ENCODE peak calls at places on chromosomes 3 and 15, in nine cellular contexts. M is ovary; O is esophagus squamous epithelium; S is esophagus muscularis mucosa; E is stomach; A is H9; T is ascending aorta; Z is A549; N is CD8-positive, alpha-beta T cell. L is an unnamed sample. For H3K4me1, the result is how much of the 10 kb centered on the place peaks cover.

GRCh38 chr15:101049856-101050646 is 130.9 kb downstream of the LRRK1 start:
- DNase-seq in E (peak), Z (no peak), N (no peak), T (no peak), S (peak), O (no peak), A (no peak), M (peak), L (peak)

GRCh38 chr15:41870689-41871081 is 23.2 kb downstream of the SPTBN5 start:
- DNase-seq in E (no peak), Z (no peak), T (no peak), O (no peak), A (no peak), N (peak), M (no peak), S (no peak), L (no peak)

GRCh38 chr3:178238179-178238578 is 298.1 kb upstream of the KCNMB2 start:
- DNase-seq in Z (no peak), N (no peak), M (no peak), S (no peak), E (no peak), O (no peak), T (no peak), A (no peak), L (no peak)

GRCh38 chr15:99677540-99678134 is 55.6 kb downstream of the LYSMD4 start:
- DNase-seq in T (no peak), E (no peak), A (no peak), N (no peak), M (no peak), S (no peak), Z (no peak), O (no peak), L (no peak)

GRCh38 chr3:22608093-22608492 is 595.0 kb upstream of the UBE2E2 start:
- DNase-seq in O (no peak), S (no peak), M (no peak), T (no peak), N (no peak), E (no peak), Z (no peak), A (no peak), L (no peak)

GRCh38 chr3:181696641-181697230 is 15.0 kb upstream of the SOX2 start:
- DNase-seq in Z (no peak), A (no peak), T (no peak), N (no peak), M (no peak), O (no peak), S (no peak), E (no peak), L (no peak)

GRCh38 chr3:128787256-128788253 is 61.6 kb downstream of the RAB7A start:
- DNase-seq in T (no peak), A (peak), E (no peak), S (no peak), Z (peak), M (no peak), N (peak), O (no peak), L (no peak)

GRCh38 chr15:92343869-92344643 is 49.6 kb upstream of the ST8SIA2 start:
- DNase-seq in S (no peak), T (no peak), O (no peak), Z (no peak), M (no peak), A (peak), N (no peak), E (no peak), L (peak)

GRCh38 chr3:124883191-124883747 is 3.9 kb downstream of the ITGB5 start:
- DNase-seq in A (no peak), N (no peak), T (no peak), Z (no peak), S (no peak), M (no peak), O (no peak), E (no peak), L (no peak)

GRCh38 chr3:141797819-141798405 is 34.7 kb downstream of the GRK7 start:
- DNase-seq in N (no peak), A (no peak), Z (no peak), O (no peak), T (no peak), M (no peak), E (no peak), S (no peak), L (peak)

GRCh38 chr15:62853114-62853832 is 189.3 kb upstream of the TPM1 start:
- DNase-seq in A (no peak), T (no peak), S (no peak), E (no peak), N (no peak), Z (no peak), M (no peak), O (no peak), L (no peak)

GRCh38 chr3:193701896-193702644 is 109.1 kb downstream of the OPA1 start:
- DNase-seq in S (no peak), O (no peak), N (no peak), E (no peak), Z (no peak), A (no peak), M (no peak), T (no peak), L (no peak)

GRCh38 chr3:41073190-41073589 is 126.1 kb upstream of the CTNNB1 start:
- DNase-seq in A (no peak), T (no peak), O (no peak), E (no peak), M (no peak), S (no peak), Z (no peak), N (no peak), L (no peak)

GRCh38 chr15:86915811-86916331 is 836.2 kb downstream of the AGBL1 start:
- DNase-seq in Z (peak), S (peak), A (peak), N (no peak), T (no peak), M (no peak), O (no peak), E (no peak), L (no peak)

GRCh38 chr3:108342829-108343478 is 46.6 kb downstream of the HHLA2 start:
- DNase-seq in E (no peak), M (no peak), T (no peak), A (no peak), Z (no peak), S (no peak), O (no peak), N (no peak), L (no peak)

GRCh38 chr3:94043285-94043684 is 14.9 kb upstream of the STX19 start:
- DNase-seq in T (no peak), S (no peak), O (no peak), M (no peak), A (no peak), E (no peak), Z (no peak), N (no peak), L (no peak)

GRCh38 chr3:64575211-64575844 is 112.5 kb downstream of the ADAMTS9 start:
- DNase-seq in T (no peak), N (no peak), O (no peak), A (peak), M (no peak), E (no peak), S (no peak), Z (peak), L (no peak)

GRCh38 chr3:2568073-2568671 is 469.5 kb downstream of the CNTN4 start:
- DNase-seq in M (no peak), O (no peak), A (no peak), E (no peak), N (no peak), S (no peak), T (no peak), Z (no peak), L (no peak)

GRCh38 chr3:59563072-59563605 is 513.3 kb upstream of the CFAP20DC start:
- DNase-seq in E (no peak), S (peak), M (no peak), Z (no peak), A (no peak), N (no peak), O (no peak), T (no peak), L (no peak)

GRCh38 chr3:66598168-66598567 is 97.3 kb upstream of the LRIG1 start:
- DNase-seq in Z (no peak), T (no peak), A (no peak), S (no peak), M (no peak), O (no peak), E (no peak), N (no peak), L (no peak)

GRCh38 chr3:127720985-127721384 is 48.2 kb downstream of the ABTB1 start:
- DNase-seq in M (no peak), A (no peak), Z (no peak), T (no peak), N (no peak), E (no peak), S (no peak), O (no peak), L (no peak)

GRCh38 chr3:188624828-188625227 is 470.9 kb downstream of the LPP start:
- DNase-seq in T (no peak), Z (no peak), S (no peak), O (no peak), M (no peak), E (no peak), A (no peak), N (no peak), L (no peak)

GRCh38 chr3:22490747-22491146 is 712.4 kb upstream of the UBE2E2 start:
- DNase-seq in M (no peak), S (no peak), E (no peak), A (no peak), N (no peak), Z (no peak), T (no peak), O (no peak), L (no peak)

GRCh38 chr3:129343643-129344360 is 65.1 kb downstream of the HMCES start:
- DNase-seq in M (no peak), Z (peak), N (peak), O (no peak), A (peak), T (no peak), S (no peak), E (peak), L (peak)

GRCh38 chr15:87764461-87765236 is 491.9 kb downstream of the NTRK3 start:
- DNase-seq in T (no peak), N (no peak), O (no peak), A (no peak), M (no peak), S (no peak), Z (no peak), E (no peak), L (no peak)

GRCh38 chr3:153169793-153170386 is 7.9 kb downstream of the RAP2B start:
- DNase-seq in N (no peak), T (no peak), M (no peak), E (no peak), A (no peak), O (no peak), S (no peak), Z (no peak), L (no peak)

GRCh38 chr3:153176197-153176596 is 14.2 kb downstream of the RAP2B start:
- DNase-seq in S (no peak), N (no peak), E (no peak), T (no peak), A (no peak), Z (no peak), M (no peak), O (no peak), L (no peak)

GRCh38 chr3:153171918-153172317 is 9.9 kb downstream of the RAP2B start:
- DNase-seq in E (no peak), Z (no peak), O (no peak), M (no peak), N (no peak), S (no peak), A (no peak), T (no peak), L (no peak)

GRCh38 chr3:153172796-153173757 is 11.1 kb downstream of the RAP2B start:
- DNase-seq in O (no peak), T (no peak), E (no peak), M (no peak), A (no peak), S (no peak), Z (no peak), N (no peak), L (no peak)

GRCh38 chr3:153173758-153174516 is 11.9 kb downstream of the RAP2B start:
- DNase-seq in A (peak), S (no peak), E (no peak), Z (no peak), T (no peak), M (no peak), N (no peak), O (no peak), L (no peak)
- TF ChIP-seq CTCF in A (peak), S (no peak), E (no peak), Z (peak), T (no peak), M (no peak), N (no peak), O (no peak), L (no peak)

DNA sequence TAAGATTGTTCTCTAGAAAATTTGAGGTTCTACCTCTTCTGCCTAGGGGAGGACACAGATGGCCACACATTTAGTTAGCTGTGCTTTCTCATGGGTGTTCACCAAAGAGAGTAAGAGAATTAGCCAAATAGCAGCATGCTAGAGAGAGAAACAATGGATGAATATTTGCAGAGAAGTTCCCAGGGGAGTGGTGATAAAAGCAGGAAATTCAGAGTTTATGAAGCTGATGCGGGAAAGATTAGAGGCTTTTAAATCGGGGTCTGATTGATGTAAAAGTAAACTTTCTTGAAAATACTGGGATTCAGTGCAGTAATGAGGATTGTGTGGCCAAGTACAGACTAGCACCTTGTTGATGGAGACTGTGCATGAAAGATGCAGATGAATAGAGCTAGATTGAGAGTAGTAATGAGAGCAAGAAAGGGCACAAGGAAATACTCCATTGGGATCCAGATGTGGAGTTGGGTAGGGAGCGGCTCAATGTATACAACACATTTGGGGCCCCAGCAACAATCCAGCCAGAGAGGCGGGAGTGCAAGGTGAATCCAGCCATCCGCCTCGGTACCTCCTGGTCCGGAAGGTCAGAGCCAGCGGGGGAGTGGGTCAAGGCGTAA is 8.8 kb downstream of the ISL2 start:
- DNase-seq in S (no peak), E (no peak), T (no peak), Z (no peak), A (no peak), M (no peak), O (no peak), N (no peak), L (no peak)
- H3K27ac ChIP-seq in S (peak), E (peak), T (no peak), Z (no peak), A (no peak), M (no peak), O (peak), N (no peak), L (no peak)

DNA sequence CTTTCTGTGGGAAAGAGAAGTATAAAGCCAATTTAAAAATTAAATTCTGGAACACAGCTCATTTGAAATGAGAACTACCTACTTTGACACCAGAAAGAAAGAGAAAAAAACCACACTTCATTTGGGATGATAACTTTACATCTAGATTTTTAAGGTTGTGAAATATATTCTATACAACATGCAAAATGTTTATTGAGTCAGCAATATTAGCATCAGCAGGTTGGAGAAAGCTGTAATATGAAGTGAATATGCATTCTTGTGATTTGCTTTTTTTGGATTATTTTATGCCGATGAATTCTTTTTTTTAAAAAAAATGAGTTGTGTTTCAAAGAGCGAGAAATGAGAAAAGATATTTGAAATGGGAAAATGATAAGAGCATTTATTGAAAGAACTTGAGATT is 307.0 kb upstream of the DPPA4 start:
- DNase-seq in M (no peak), T (no peak), O (no peak), Z (no peak), E (no peak), S (no peak), N (no peak), A (no peak), L (no peak)
- H3K4me1 ChIP-seq in M (under half), T (under half), O (under half), Z (under half), E (under half), S (under half), N (under half), A (under half), L (under half)

DNA sequence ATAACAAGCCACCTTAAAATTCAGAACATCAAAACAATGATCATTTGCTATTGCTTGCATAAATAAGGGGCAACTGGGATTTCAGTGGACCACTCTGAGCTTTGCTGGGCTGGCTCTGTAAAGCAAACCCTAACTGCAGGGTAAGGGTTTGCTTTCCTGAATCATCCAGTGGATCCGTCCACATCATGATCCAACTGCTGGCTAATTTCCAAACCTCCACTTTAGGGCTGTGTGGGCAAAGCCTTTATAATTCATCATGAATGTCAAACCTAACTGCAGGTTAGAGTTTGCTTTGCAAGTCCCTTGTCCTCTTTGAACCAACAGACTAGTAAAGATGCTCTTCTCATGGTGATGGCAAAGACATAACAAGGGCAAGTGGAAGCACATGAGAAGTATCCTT is 76.1 kb downstream of the SYNPR start:
- DNase-seq in Z (no peak), E (no peak), O (no peak), A (no peak), S (no peak), N (no peak), M (no peak), T (no peak), L (no peak)
- TF ChIP-seq CTCF in Z (no peak), E (no peak), O (no peak), A (no peak), S (no peak), N (no peak), M (no peak), T (no peak), L (no peak)

DNA sequence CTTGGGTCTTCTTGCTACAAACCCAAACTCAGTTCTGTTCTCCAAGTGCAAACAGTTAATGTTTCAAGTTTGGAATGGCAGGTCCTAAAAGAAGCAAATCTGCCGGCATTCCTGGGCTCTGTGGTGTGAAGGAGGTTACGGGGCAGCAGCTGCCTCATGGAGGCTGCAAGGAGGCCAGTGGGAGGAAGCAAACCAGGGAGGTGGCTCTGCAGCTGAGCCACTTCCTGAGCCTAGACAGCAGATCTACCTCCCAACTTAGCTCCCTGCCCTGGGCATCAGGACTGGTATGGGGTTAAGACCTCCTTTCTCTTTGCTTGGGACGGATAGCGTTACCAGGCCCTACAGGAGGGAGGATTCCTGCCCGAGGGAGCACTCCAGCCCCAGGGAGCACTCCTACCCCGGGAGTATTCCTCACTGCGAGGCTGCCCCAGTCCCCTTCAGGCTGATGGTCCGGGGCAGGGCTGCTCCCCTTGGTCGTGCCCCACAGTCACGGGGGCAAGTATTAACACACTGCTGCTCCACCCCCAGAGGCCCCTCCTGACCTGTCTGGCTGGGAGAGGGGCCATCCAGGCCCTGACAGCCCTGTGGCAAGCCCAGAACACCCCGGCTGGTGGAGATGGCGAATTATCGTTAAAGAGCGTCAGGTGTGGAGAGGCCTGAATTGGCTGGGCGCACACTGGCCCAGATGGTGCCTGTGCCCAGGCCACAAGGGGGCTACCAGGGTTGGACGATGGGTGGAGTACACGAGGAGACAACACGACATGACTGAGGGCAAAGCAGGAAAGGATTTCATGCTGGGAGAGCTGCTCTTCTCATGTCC is 129.9 kb downstream of the ATP10A start:
- DNase-seq in O (no peak), E (no peak), Z (no peak), M (no peak), A (no peak), T (no peak), S (peak), N (no peak), L (no peak)
- H3K27ac ChIP-seq in O (no peak), E (no peak), Z (no peak), M (no peak), A (no peak), T (peak), S (peak), N (no peak), L (no peak)

GRCh38 chr15:85622432-85622831 is 172.3 kb downstream of the KLHL25 start:
- DNase-seq in A (no peak), M (no peak), E (no peak), O (no peak), Z (no peak), N (no peak), T (no peak), S (no peak), L (no peak)
- H3K4me1 ChIP-seq in A (under half), M (under half), E (half or more), O (under half), Z (under half), N (half or more), T (under half), S (half or more), L (half or more)

DNA sequence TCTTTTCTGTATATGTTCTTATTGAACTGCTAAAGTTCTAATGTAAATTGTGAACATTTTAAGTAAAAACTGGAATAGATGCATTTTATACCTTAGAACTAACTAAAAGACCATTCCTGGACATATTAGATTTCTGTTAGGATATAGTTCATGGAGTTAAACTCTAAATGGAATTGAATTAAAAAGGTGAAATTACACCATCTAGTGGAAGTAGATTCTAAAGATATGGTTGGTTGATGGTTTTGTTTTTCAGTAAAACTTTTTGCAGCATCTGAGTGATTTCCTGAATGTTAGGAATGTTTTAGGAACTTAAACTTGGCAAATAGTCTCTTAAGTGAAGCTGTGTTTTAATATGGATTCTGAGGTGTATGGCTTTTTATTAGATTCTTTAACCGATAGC is 96.8 kb downstream of the SLMAP start:
- DNase-seq in Z (peak), A (no peak), S (no peak), M (no peak), O (no peak), E (no peak), N (no peak), T (no peak), L (no peak)
- TF ChIP-seq CTCF in Z (peak), A (peak), S (peak), M (no peak), O (peak), E (peak), N (peak), T (no peak), L (peak)

DNA sequence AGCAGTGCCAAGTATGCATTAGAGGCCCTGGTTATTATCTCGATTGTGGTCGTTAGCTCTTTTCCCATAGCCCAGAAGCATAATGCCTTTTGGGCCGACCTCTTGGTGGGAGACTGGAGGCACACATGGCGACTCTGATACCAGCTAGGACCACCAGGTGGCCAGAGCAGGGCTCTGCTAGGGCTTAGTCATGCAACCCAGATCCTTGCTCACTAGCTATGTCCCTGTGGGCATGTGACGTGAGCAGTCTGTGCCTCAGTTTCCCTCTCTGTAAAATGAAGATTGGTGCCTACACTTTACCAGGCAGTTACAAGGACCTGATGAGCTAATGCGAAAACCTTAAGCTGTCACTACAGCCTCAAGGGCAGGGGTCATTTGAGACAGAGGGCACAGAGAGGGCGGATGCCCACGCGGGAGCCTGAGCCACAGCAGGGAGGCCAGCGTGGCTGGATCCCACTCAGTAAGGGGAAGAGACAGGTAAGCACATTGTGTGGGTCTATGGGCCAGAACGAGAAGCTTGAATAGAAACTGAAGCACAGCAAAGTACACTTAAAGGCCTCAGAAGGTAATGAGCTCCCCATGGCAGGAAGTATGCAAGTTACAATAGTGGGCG is 8.8 kb downstream of the KLF15 start:
- DNase-seq in M (peak), T (no peak), S (no peak), E (no peak), A (peak), N (no peak), O (no peak), Z (no peak), L (no peak)
- H3K27ac ChIP-seq in M (no peak), T (no peak), S (peak), E (peak), A (no peak), N (no peak), O (peak), Z (no peak), L (no peak)